ENCODE peak calls at places on chromosomes 1 and 21, in six cellular contexts. A is uterus, B is colonic mucosa, S is heart left ventricle, I is A549, M is HepG2. Z is an unnamed sample.

GRCh38 chr21:35697321-35697808 is 363.0 kb downstream of the SETD4 start:
- DNase-seq in A (no peak), B (peak; percentile 39), S (peak; percentile 83), I (no peak), M (no peak), Z (peak; percentile 8)

GRCh38 chr1:207024202-207025143 is 8.1 kb downstream of the C1orf116 start:
- DNase-seq in A (no peak), B (no peak), S (no peak), I (no peak), M (no peak), Z (no peak)

GRCh38 chr1:170041423-170042207 is 32.9 kb downstream of the KIFAP3 start:
- DNase-seq in A (no peak), B (no peak), S (no peak), I (no peak), M (no peak), Z (no peak)

GRCh38 chr1:154567386-154568164 is at the start of gene CHRNB2:
- DNase-seq in A (peak; percentile 36), B (peak; percentile 50), S (peak; percentile 81), I (peak; percentile 22), M (peak; percentile 15), Z (no peak)

GRCh38 chr1:155069551-155070391 is 6.2 kb downstream of the EFNA4 start:
- DNase-seq in A (no peak), B (peak; percentile 52), S (no peak), I (no peak), M (no peak), Z (no peak)

GRCh38 chr1:31605908-31606427 is 11.5 kb upstream of the HCRTR1 start:
- DNase-seq in A (no peak), B (no peak), S (no peak), I (no peak), M (no peak), Z (no peak)

GRCh38 chr1:216221260-216221700 is 202.0 kb downstream of the USH2A start:
- DNase-seq in A (no peak), B (peak; percentile 57), S (no peak), I (peak; percentile 66), M (peak; percentile 61), Z (peak; percentile 3)

GRCh38 chr1:184260382-184260781 is 126.4 kb upstream of the C1orf21 start:
- DNase-seq in A (no peak), B (no peak), S (no peak), I (no peak), M (no peak), Z (no peak)

GRCh38 chr21:32457360-32457840 is 44.9 kb downstream of the EVA1C start:
- DNase-seq in A (peak; percentile 68), B (peak; percentile 81), S (peak; percentile 71), I (peak; percentile 74), M (peak; percentile 41), Z (no peak)

GRCh38 chr1:32765561-32766327 is 51.4 kb downstream of the YARS1 start:
- DNase-seq in A (no peak), B (peak; percentile 16), S (no peak), I (no peak), M (no peak), Z (no peak)

DNA sequence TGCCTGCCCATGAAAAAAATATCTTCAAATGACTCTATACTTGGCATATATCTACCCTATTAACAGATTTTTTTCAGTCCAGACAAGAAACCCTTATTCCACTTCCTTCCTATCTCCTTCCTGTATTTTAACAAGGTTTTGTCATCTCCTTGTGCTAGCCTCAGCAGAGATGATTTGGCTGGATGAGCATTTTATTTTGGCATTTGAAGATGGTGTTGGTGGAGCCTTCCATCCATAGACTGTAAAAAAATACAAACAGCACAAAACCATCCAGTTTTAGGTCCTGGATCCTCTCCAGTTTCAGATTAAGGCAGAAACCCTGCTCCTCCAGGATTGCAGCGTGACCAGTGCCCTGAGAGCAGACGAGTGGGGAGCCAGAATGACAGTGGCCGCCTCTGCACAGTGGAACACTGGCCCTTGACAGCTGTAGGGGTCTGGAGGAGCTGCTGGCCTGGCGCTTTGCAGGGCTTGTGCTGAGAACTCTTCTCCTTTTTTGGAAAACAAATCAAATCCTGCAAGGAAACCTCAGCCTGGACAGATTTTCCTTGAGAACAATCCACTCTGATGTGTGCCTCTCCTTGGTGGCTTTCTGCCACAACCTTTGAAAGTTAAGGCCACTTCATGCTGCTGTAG is 72.2 kb upstream of the GADD45A start:
- DNase-seq in A (no peak), B (no peak), S (peak; percentile 55), I (no peak), M (no peak), Z (no peak)
- H3K27ac ChIP-seq in A (peak overlapping the region; percentile 55), B (peak overlapping the region; percentile 6), S (peak overlapping the region; percentile 53), I (no peak overlapping the region), M (no peak overlapping the region), Z (no peak overlapping the region)

DNA sequence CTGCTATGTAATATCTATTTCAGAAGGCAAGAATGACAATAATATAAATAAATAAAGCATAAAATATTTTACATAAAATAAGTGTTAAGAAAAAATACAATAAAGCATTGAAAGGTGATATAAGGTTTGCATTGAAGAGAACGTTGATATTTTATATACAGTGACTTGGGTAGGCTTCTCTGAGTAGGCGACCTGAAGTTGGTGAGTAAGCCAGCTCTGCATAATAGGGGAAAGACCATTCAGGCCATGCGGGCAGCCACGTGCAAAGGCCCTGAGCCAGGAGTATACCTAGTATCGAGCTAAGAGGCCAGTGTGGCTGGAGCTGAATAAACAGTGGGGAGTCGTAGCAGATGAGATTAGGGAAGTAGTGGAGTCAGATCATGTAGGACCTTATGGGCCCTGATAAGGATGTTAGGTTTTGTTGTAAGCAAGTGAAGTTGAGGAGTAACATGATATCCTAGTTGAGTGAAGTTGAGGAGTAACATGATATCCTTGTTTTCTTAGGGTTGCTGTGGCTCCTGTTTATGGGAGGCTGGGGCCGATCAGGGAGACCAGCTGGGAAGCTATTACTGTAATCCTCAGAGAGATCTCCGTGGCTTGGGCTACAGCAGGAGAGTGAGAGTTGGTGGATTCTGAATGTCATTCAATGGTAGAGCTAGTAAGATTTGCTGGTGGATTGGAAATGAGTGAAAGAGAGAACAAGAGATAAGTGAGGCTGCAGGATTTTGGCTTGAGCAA is 22.0 kb downstream of the KCNK1 start:
- DNase-seq in A (no peak), B (no peak), S (no peak), I (no peak), M (no peak), Z (peak; percentile 49)
- H3K27ac ChIP-seq in A (no peak overlapping the region), B (no peak overlapping the region), S (no peak overlapping the region), I (no peak overlapping the region), M (no peak overlapping the region), Z (no peak overlapping the region)

DNA sequence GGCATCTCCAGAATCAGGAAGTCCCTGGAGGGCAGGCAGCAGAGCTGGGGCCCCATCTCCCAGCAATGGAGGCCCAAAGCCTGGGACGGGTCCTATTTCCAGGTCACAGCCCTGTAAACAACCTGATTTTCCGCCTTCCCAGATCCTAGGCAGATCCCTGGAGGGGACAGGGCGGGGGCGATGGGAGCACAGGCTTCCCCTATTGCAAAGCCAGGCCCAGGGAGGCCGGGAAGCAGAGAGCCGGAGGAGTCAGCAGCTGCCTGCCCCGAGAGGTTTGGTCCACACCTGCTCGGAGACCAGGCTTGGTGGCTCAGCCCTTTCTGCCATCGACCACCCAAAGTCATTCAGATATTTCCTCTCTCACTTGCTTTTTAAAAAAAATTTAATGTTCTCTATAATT is 29.2 kb downstream of the CASZ1 start:
- DNase-seq in A (no peak), B (no peak), S (no peak), I (no peak), M (no peak), Z (no peak)
- H3K27ac ChIP-seq in A (no peak overlapping the region), B (no peak overlapping the region), S (no peak overlapping the region), I (no peak overlapping the region), M (no peak overlapping the region), Z (no peak overlapping the region)

DNA sequence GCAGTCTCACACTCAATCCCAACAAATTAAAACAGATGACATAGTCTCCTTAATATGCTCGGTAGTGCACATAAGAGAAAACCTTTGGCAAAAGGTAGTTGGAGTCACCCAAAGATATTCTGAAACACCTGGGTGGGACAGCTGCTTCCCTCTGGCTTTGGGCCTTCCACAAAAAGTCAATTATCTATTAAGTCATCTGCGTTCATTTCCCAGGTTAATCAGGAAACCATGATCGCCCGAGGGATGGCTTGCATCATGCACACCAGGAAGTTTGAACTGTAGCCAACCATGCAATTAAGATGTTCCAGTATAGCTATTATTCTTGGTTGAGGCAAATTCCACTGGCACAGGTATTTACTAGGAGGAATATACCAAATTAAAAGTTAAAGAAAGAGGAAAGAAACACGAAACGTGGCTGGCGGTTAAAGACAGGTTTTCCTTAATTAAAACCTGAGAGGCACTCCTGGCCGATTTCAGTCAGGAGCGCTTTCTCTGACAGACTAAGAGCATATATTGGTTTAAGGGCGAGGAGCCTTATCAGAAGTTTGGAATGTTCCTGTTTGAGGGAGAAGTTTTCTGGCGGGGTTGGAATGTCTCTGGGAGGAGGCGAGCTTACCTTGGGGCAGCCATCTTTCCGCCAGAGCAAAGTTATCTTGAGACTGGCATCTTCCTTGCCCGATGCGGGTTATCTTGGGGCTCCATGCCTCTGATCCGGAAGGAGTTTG is 19.9 kb downstream of the CLDN17 start:
- DNase-seq in A (no peak), B (no peak), S (no peak), I (no peak), M (no peak), Z (no peak)
- H3K27ac ChIP-seq in A (no peak overlapping the region), B (no peak overlapping the region), S (no peak overlapping the region), I (no peak overlapping the region), M (no peak overlapping the region), Z (no peak overlapping the region)

DNA sequence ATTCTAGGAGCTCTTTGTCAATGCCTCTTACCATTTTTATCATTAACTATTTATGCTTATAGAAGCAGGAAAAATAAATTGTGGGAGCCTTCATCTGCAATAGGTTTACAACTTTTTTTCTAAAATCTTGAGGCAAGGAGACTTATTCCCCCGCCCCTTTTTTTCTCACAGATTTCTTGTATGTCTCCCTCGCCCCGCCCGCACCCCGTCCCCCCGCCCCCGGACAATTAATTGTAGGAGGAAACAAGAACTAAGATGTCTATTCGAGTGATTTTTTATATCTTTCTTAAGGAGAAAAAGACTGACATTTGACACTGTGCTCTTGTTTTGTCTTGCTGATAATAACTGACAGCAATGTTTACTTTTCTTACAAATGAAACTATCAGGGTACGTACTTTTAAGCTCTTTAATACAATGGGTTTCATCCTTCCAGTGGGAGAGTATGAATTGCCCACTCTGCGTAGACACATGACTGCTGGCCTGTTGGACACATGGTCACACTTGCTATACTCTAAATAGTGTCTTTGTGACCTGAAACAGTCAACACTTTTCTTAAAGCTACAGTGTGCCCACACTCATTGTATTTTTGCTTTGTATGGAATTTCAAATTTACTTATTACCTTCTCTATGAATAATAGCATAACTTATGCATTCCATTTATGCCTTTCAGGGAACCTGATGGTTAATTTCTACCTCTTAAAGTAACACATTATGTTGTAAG is 1.5 kb upstream of the IVNS1ABP start:
- DNase-seq in A (no peak), B (no peak), S (no peak), I (no peak), M (no peak), Z (no peak)
- H3K27ac ChIP-seq in A (peak overlapping the region; percentile 95), B (peak overlapping the region; percentile 91), S (peak overlapping the region; percentile 97), I (peak overlapping the region; percentile 87), M (peak overlapping the region; percentile 92), Z (peak overlapping the region; percentile 94)

GRCh38 chr1:160124709-160125478 is 9.3 kb downstream of the ATP1A2 start:
- DNase-seq in A (no peak), B (no peak), S (no peak), I (peak; percentile 94), M (peak; percentile 88), Z (no peak)
- H3K27ac ChIP-seq in A (no peak overlapping the region), B (no peak overlapping the region), S (peak overlapping the region; percentile 80), I (peak overlapping the region; percentile 93), M (peak overlapping the region; percentile 7), Z (no peak overlapping the region)